ENCODE peak calls at places on chromosomes 5 and 9, in four cellular contexts. H, J, W and X are unnamed samples.

GRCh38 chr5:170809551-170809950 is 26.0 kb downstream of the GABRP start:
- DNase-seq in H (peak), J (no peak), W (no peak), X (no peak)

GRCh38 chr5:76365558-76365957 is 37.5 kb upstream of the IQGAP2 start:
- DNase-seq in H (no peak), J (no peak), W (peak), X (no peak)

GRCh38 chr9:128886211-128886826 is 4.4 kb downstream of the LRRC8A start:
- DNase-seq in H (no peak), J (no peak), W (no peak), X (no peak)

GRCh38 chr9:31394040-31394473 is 990.4 kb upstream of the ACO1 start:
- DNase-seq in H (peak), J (no peak), W (no peak), X (no peak)

GRCh38 chr5:57324159-57324558 is 150.3 kb downstream of the GPBP1 start:
- DNase-seq in H (no peak), J (peak), W (no peak), X (no peak)

GRCh38 chr5:141734501-141735231 is 52.6 kb upstream of the ARAP3 start:
- DNase-seq in H (peak), J (peak), W (peak), X (no peak)

GRCh38 chr5:56763711-56764466 is 51.5 kb upstream of the MAP3K1 start:
- DNase-seq in H (no peak), J (no peak), W (peak), X (no peak)

GRCh38 chr9:116269250-116269649 is 115.7 kb downstream of the PAPPA start:
- DNase-seq in H (no peak), J (no peak), W (no peak), X (no peak)

GRCh38 chr9:79812099-79812498 is 240.3 kb downstream of the TLE4 start:
- DNase-seq in H (no peak), J (no peak), W (no peak), X (no peak)

DNA sequence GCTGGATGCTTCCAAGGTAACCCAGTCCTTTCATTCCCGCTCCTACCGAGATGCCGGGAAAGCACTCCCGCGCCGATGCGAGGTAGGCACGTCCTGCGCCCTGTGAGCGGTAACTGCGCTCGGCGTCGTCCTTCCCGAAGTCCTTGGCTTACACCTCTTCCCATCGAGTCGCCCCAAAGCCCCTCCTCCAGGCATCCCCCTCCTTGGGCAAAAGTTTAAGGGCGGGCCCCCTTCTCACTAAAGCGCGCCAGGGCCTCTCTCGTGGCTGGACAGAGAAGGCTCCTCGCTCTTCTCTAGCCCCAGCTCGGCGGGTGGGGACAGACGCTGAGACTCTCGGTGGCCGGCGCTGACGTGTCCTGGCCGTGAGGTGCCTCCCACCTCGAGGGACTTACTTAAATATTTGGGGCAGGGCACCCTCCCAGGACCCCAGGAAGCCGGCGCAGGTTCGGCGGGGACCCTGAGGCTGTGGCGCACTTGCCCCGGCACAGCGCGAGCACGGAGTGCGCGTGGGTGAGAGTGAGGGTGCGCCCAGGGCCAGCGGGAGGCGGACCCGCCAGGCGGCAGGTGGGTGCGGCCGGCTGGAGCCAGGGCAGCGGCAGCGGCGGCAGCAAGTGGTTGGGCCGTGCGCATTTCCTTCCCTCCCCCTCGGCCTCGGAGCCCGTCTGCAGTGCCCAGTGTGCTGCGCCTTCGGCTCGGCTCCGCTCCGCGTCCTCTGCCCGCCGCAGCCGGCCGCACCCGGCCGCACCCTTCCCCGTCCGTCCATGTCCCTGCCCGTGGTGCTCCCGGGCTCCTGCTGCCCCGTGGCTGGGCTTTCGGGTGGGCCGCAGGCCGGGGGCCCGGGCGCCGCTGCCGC is at the start of gene ENTREP1:
- DNase-seq in H (peak), J (peak), W (peak), X (no peak)
- TF ChIP-seq CTCF in H (no peak), J (no peak), W (no peak), X (peak)

GRCh38 chr5:177402271-177403043 is 2.0 kb upstream of the PFN3 start:
- DNase-seq in H (peak), J (peak), W (peak), X (no peak)
- TF ChIP-seq CTCF in H (peak), J (peak), W (peak), X (peak)

GRCh38 chr5:181153814-181154213 is 6.4 kb downstream of the OR2V2 start:
- DNase-seq in H (no peak), J (no peak), W (no peak), X (no peak)

GRCh38 chr5:181152406-181152805 is 5.0 kb downstream of the OR2V2 start:
- DNase-seq in H (peak), J (no peak), W (no peak), X (no peak)

GRCh38 chr5:181149355-181149754 is 2.0 kb downstream of the OR2V2 start:
- DNase-seq in H (peak), J (no peak), W (no peak), X (no peak)

GRCh38 chr5:181149806-181150733 is 2.7 kb downstream of the OR2V2 start:
- DNase-seq in H (no peak), J (no peak), W (no peak), X (no peak)

GRCh38 chr5:181151146-181151545 is 3.8 kb downstream of the OR2V2 start:
- DNase-seq in H (no peak), J (no peak), W (no peak), X (no peak)
- TF ChIP-seq CTCF in H (no peak), J (no peak), W (no peak), X (no peak)

GRCh38 chr9:136133191-136133958 is 14.7 kb upstream of the TMEM250 start:
- DNase-seq in H (no peak), J (peak), W (no peak), X (no peak)
- TF ChIP-seq CTCF in H (peak), J (peak), W (no peak), X (peak)

DNA sequence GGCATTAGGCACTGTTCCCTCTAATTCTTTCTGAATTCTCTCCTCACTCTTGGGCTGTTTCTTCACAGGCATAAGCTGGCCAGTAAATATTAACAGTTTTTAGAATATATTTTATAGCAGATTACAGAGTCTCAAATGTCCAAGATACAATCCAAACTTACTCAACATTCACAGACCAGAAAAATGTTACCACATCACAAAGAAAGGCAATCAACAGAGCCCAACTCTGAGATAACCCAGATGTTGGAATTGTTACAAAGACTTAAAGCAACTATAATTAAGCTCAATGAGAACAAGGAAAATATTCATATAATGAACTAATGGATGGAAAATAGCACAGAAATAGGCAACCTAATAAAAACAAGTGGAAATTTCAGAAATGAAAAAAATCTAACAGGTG is 401.1 kb upstream of the RGMB start:
- DNase-seq in H (no peak), J (no peak), W (no peak), X (no peak)
- TF ChIP-seq CTCF in H (no peak), J (no peak), W (no peak), X (no peak)

GRCh38 chr5:148687427-148687826 is 33.1 kb upstream of the HTR4 start:
- DNase-seq in H (no peak), J (no peak), W (peak), X (no peak)
- TF ChIP-seq CTCF in H (no peak), J (peak), W (peak), X (peak)

GRCh38 chr5:181223041-181223728 is at the start of gene TRIM41:
- DNase-seq in H (peak), J (peak), W (peak), X (peak)
- TF ChIP-seq CTCF in H (no peak), J (peak), W (no peak), X (peak)

GRCh38 chr9:18397076-18397475 is 76.9 kb upstream of the ADAMTSL1 start:
- DNase-seq in H (no peak), J (no peak), W (no peak), X (no peak)

GRCh38 chr9:18393340-18394130 is 80.4 kb upstream of the ADAMTSL1 start:
- DNase-seq in H (peak), J (no peak), W (no peak), X (no peak)

GRCh38 chr9:18390393-18390792 is 83.6 kb upstream of the ADAMTSL1 start:
- DNase-seq in H (no peak), J (no peak), W (no peak), X (no peak)

GRCh38 chr9:18394847-18395355 is 79.1 kb upstream of the ADAMTSL1 start:
- DNase-seq in H (no peak), J (no peak), W (no peak), X (no peak)

GRCh38 chr9:18396102-18396728 is 77.7 kb upstream of the ADAMTSL1 start:
- DNase-seq in H (no peak), J (no peak), W (no peak), X (no peak)
- TF ChIP-seq CTCF in H (no peak), J (peak), W (no peak), X (peak)

GRCh38 chr5:149264432-149265069 is 7.1 kb upstream of the AFAP1L1 start:
- DNase-seq in H (peak), J (no peak), W (no peak), X (no peak)
- TF ChIP-seq CTCF in H (peak), J (peak), W (no peak), X (peak)